ENCODE peak calls at places on chromosomes 5 and 9, in seven cellular contexts. E is suprapubic skin, Q is breast epithelium, J is transverse colon, G is spleen, S is GM12892, A is stomach. I is an unnamed sample.

GRCh38 chr9:120919639-120920494 is 6.7 kb downstream of the TRAF1 start:
- DNase-seq in Q (no peak), E (no peak), G (no peak), A (no peak), S (no peak), J (no peak), I (no peak)

GRCh38 chr5:147474140-147474539 is 35.7 kb downstream of the DPYSL3 start:
- DNase-seq in A (no peak), S (no peak), E (no peak), G (no peak), J (no peak), Q (no peak), I (no peak)

GRCh38 chr5:125317546-125317995 is 571.1 kb upstream of the ZNF608 start:
- DNase-seq in A (no peak), E (no peak), S (no peak), Q (no peak), J (no peak), G (no peak), I (no peak)

GRCh38 chr9:135135171-135135926 is 47.9 kb downstream of the OLFM1 start:
- DNase-seq in A (no peak), G (no peak), J (no peak), E (no peak), S (no peak), Q (no peak), I (no peak)

GRCh38 chr9:122248448-122248865 is 16.2 kb downstream of the RBM18 start:
- DNase-seq in Q (peak), A (no peak), G (no peak), E (no peak), S (no peak), J (no peak), I (no peak)

GRCh38 chr5:32540446-32540845 is 44.9 kb upstream of the SUB1 start:
- DNase-seq in S (no peak), E (no peak), G (no peak), J (no peak), Q (no peak), A (no peak), I (no peak)

GRCh38 chr5:411728-412127 is 31.2 kb upstream of the EXOC3 start:
- DNase-seq in Q (no peak), A (no peak), E (peak), J (no peak), G (no peak), S (no peak), I (no peak)

GRCh38 chr9:85741112-85741874 is 461 bp downstream of the AGTPBP1 start:
- DNase-seq in Q (peak), A (peak), G (no peak), S (peak), J (peak), E (peak), I (peak)

GRCh38 chr9:137017791-137018497 is 10.1 kb downstream of the ABCA2 start:
- DNase-seq in S (no peak), Q (no peak), G (no peak), J (no peak), E (no peak), A (no peak), I (no peak)

GRCh38 chr5:111296570-111296969 is 72.4 kb downstream of the CAMK4 start:
- DNase-seq in J (no peak), Q (no peak), A (no peak), G (no peak), E (no peak), S (no peak), I (no peak)

GRCh38 chr5:95273956-95274520 is 10.9 kb downstream of the MCTP1 start:
- DNase-seq in A (no peak), G (no peak), E (no peak), Q (no peak), S (no peak), J (no peak), I (no peak)

GRCh38 chr5:57750891-57751290 is 268.3 kb upstream of the ACTBL2 start:
- DNase-seq in A (no peak), S (no peak), J (no peak), E (no peak), G (no peak), Q (no peak), I (no peak)

GRCh38 chr9:17847908-17848307 is 269.0 kb downstream of the SH3GL2 start:
- DNase-seq in S (no peak), Q (no peak), J (no peak), A (no peak), G (no peak), E (no peak), I (no peak)

GRCh38 chr5:1437876-1438559 is 7.2 kb downstream of the SLC6A3 start:
- DNase-seq in A (no peak), E (no peak), S (no peak), J (no peak), Q (no peak), G (no peak), I (no peak)

GRCh38 chr5:164233796-164234195 is 728.4 kb downstream of the MAT2B start:
- DNase-seq in Q (no peak), E (no peak), A (no peak), S (no peak), G (no peak), J (no peak), I (no peak)

GRCh38 chr5:64693636-64694035 is 3.3 kb downstream of the SHISAL2B start:
- DNase-seq in A (no peak), E (no peak), S (no peak), G (no peak), Q (no peak), J (no peak), I (no peak)

GRCh38 chr9:73916016-73916673 is 581.0 kb upstream of the RORB start:
- DNase-seq in A (no peak), J (no peak), Q (no peak), G (no peak), E (no peak), S (no peak), I (no peak)

GRCh38 chr5:98397081-98397480 is 376.4 kb upstream of the RGMB start:
- DNase-seq in Q (no peak), G (no peak), S (no peak), E (no peak), A (no peak), J (no peak), I (no peak)

GRCh38 chr9:98146101-98146991 is 27.3 kb upstream of the TRIM14 start:
- DNase-seq in E (peak), A (peak), J (peak), S (peak), G (no peak), Q (peak), I (peak)

GRCh38 chr5:122907238-122907637 is 61.8 kb downstream of the SNX24 start:
- DNase-seq in S (no peak), G (no peak), E (no peak), J (no peak), A (no peak), Q (no peak), I (peak)

GRCh38 chr5:80516826-80517225 is 28.9 kb downstream of the FAM151B start:
- DNase-seq in E (no peak), J (no peak), S (no peak), Q (no peak), G (no peak), A (no peak), I (peak)

GRCh38 chr5:88862547-88863175 is 20.3 kb downstream of the MEF2C start:
- DNase-seq in J (no peak), S (no peak), G (no peak), E (no peak), A (no peak), Q (no peak), I (no peak)
- TF ChIP-seq POLR2A in J (no peak), S (no peak), G (no peak), E (no peak), A (no peak), Q (no peak), I (no peak)

GRCh38 chr9:38352716-38353334 is 39.7 kb upstream of the ALDH1B1 start:
- DNase-seq in A (no peak), G (no peak), Q (no peak), S (no peak), E (no peak), J (no peak), I (no peak)

GRCh38 chr9:38355115-38355514 is 37.4 kb upstream of the ALDH1B1 start:
- DNase-seq in E (no peak), G (no peak), A (no peak), J (no peak), Q (no peak), S (no peak), I (no peak)

GRCh38 chr9:38356851-38357250 is 35.7 kb upstream of the ALDH1B1 start:
- DNase-seq in J (no peak), Q (no peak), G (no peak), S (no peak), E (peak), A (no peak), I (no peak)

GRCh38 chr9:38357350-38358114 is 35.0 kb upstream of the ALDH1B1 start:
- DNase-seq in Q (no peak), A (no peak), S (no peak), J (no peak), G (no peak), E (peak), I (no peak)

DNA sequence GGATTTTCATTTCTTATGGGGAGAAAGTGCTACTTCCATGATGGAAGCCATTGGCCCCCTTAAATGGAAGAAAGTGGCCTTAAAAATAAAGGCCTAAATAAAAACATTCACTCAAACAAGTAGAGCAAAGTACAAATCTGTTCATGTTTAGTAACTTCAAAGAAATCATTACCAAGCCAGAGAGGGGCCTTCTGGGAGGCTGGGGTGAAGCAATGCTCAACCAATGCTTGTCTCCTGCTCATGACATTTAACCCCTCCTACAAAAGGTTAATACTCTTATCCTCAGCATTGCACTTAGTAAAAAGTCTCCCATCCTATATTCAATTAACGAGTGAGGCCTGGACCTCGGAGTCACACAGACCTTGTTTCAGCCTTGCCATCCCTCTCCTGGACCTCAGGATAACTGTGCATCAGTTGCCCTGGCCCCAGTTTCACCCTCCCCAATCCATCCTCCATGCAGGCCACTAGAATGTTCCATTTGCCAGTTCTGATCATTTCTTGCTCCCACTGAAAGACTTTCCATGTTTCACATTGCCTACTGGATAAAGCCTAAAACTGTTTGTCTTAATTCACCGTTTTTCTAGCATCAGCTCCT is 36.9 kb upstream of the ALDH1B1 start:
- DNase-seq in G (no peak), S (no peak), Q (no peak), A (no peak), J (no peak), E (peak), I (no peak)
- TF ChIP-seq POLR2A in G (no peak), S (no peak), Q (no peak), A (no peak), J (no peak), E (no peak), I (no peak)

GRCh38 chr5:42993516-42994284 is 46.4 kb downstream of the ANXA2R start:
- DNase-seq in S (no peak), A (no peak), G (peak), E (no peak), J (peak), Q (no peak), I (no peak)
- TF ChIP-seq POLR2A in S (no peak), A (no peak), G (no peak), E (no peak), J (no peak), Q (no peak), I (no peak)

GRCh38 chr9:78424299-78424698 is 127.4 kb downstream of the PSAT1 start:
- DNase-seq in J (no peak), Q (no peak), A (no peak), S (no peak), E (no peak), G (no peak), I (no peak)
- TF ChIP-seq POLR2A in J (no peak), Q (no peak), A (no peak), S (no peak), E (no peak), G (no peak), I (no peak)

GRCh38 chr9:129173296-129174101 is 4.6 kb downstream of the IER5L start:
- DNase-seq in G (no peak), S (no peak), J (no peak), E (no peak), Q (no peak), A (no peak), I (no peak)

GRCh38 chr9:129172816-129173215 is 5.2 kb downstream of the IER5L start:
- DNase-seq in S (no peak), Q (no peak), G (no peak), J (no peak), E (no peak), A (no peak), I (no peak)

GRCh38 chr9:129175515-129175824 is 2.6 kb downstream of the IER5L start:
- DNase-seq in A (no peak), S (no peak), J (no peak), G (no peak), Q (no peak), E (no peak), I (no peak)

GRCh38 chr9:129174724-129175514 is 3.1 kb downstream of the IER5L start:
- DNase-seq in S (no peak), E (peak), G (peak), Q (peak), A (peak), J (peak), I (peak)

GRCh38 chr9:129174102-129174723 is 3.8 kb downstream of the IER5L start:
- DNase-seq in E (peak), G (peak), A (peak), S (peak), J (peak), Q (peak), I (peak)
- TF ChIP-seq POLR2A in E (no peak), G (no peak), A (no peak), S (no peak), J (peak), Q (no peak), I (peak)

GRCh38 chr9:129607026-129607397 is 13.9 kb downstream of the C9orf50 start:
- DNase-seq in E (no peak), G (no peak), A (no peak), J (no peak), Q (no peak), S (no peak), I (no peak)

GRCh38 chr9:129604056-129604765 is 16.7 kb downstream of the C9orf50 start:
- DNase-seq in J (no peak), S (no peak), Q (no peak), E (no peak), A (no peak), G (no peak), I (no peak)

GRCh38 chr9:129608561-129609481 is 12.1 kb downstream of the C9orf50 start:
- DNase-seq in E (no peak), S (no peak), A (peak), J (peak), Q (no peak), G (peak), I (no peak)

GRCh38 chr9:129604766-129605163 is 16.1 kb downstream of the C9orf50 start:
- DNase-seq in S (no peak), G (no peak), J (no peak), E (no peak), A (no peak), Q (no peak), I (no peak)

GRCh38 chr9:129606161-129607025 is 14.5 kb downstream of the C9orf50 start:
- DNase-seq in G (no peak), Q (no peak), S (no peak), A (no peak), E (no peak), J (no peak), I (no peak)
- TF ChIP-seq POLR2A in G (no peak), Q (no peak), S (no peak), A (no peak), E (no peak), J (no peak), I (no peak)

I was measured in H54.